ENCODE peak calls at places on chromosomes 13 and 19, in four cellular contexts. One of them, this sample, is unnamed.

GRCh38 chr13:36913463-36913862 is 6.6 kb downstream of the SMAD9 start:
- DNase-seq in endothelial cell of umbilical vein: no peak
- DNase-seq in neural progenitor cell: no peak
- DNase-seq in fibroblast of lung: no peak
- DNase-seq in this sample: no peak

GRCh38 chr19:34838248-34838647 is 65.2 kb upstream of the ZNF599 start:
- DNase-seq in endothelial cell of umbilical vein: peak
- DNase-seq in neural progenitor cell: peak
- DNase-seq in fibroblast of lung: no peak
- DNase-seq in this sample: no peak

GRCh38 chr19:55373993-55374757 is 2.5 kb upstream of the TMEM190 start:
- DNase-seq in endothelial cell of umbilical vein: no peak
- DNase-seq in neural progenitor cell: peak
- DNase-seq in fibroblast of lung: peak
- DNase-seq in this sample: no peak

GRCh38 chr19:51702103-51702753 is 9.1 kb downstream of the SPACA6 start:
- DNase-seq in endothelial cell of umbilical vein: peak
- DNase-seq in neural progenitor cell: peak
- DNase-seq in fibroblast of lung: peak
- DNase-seq in this sample: no peak

GRCh38 chr19:55070755-55071502 is 4.7 kb upstream of the EPS8L1 start:
- DNase-seq in endothelial cell of umbilical vein: no peak
- DNase-seq in neural progenitor cell: no peak
- DNase-seq in fibroblast of lung: peak
- DNase-seq in this sample: no peak

GRCh38 chr13:114078501-114079451 is 53.6 kb downstream of the RASA3 start:
- DNase-seq in endothelial cell of umbilical vein: no peak
- DNase-seq in neural progenitor cell: no peak
- DNase-seq in fibroblast of lung: peak
- DNase-seq in this sample: no peak

GRCh38 chr19:16338470-16339360 is 14.1 kb downstream of the KLF2 start:
- DNase-seq in endothelial cell of umbilical vein: peak
- DNase-seq in neural progenitor cell: no peak
- DNase-seq in fibroblast of lung: peak
- DNase-seq in this sample: peak

GRCh38 chr13:105991622-105992254 is 543.7 kb downstream of the EFNB2 start:
- DNase-seq in endothelial cell of umbilical vein: no peak
- DNase-seq in neural progenitor cell: no peak
- DNase-seq in fibroblast of lung: peak
- DNase-seq in this sample: no peak

GRCh38 chr19:24033962-24034342 is 53.0 kb upstream of the ZNF254 start:
- DNase-seq in endothelial cell of umbilical vein: peak
- DNase-seq in neural progenitor cell: peak
- DNase-seq in fibroblast of lung: peak
- DNase-seq in this sample: peak

GRCh38 chr13:93771782-93772181 is 545.2 kb downstream of the GPC6 start:
- DNase-seq in endothelial cell of umbilical vein: no peak
- DNase-seq in neural progenitor cell: no peak
- DNase-seq in fibroblast of lung: peak
- DNase-seq in this sample: no peak

GRCh38 chr13:25352230-25352629 is 19.5 kb upstream of the ATP8A2 start:
- DNase-seq in endothelial cell of umbilical vein: no peak
- DNase-seq in neural progenitor cell: no peak
- DNase-seq in fibroblast of lung: no peak
- DNase-seq in this sample: no peak

GRCh38 chr19:47097396-47098217 is 16.0 kb downstream of the ZC3H4 start:
- DNase-seq in endothelial cell of umbilical vein: no peak
- DNase-seq in neural progenitor cell: no peak
- DNase-seq in fibroblast of lung: peak
- DNase-seq in this sample: no peak
- H3K27ac ChIP-seq in endothelial cell of umbilical vein: no peak
- H3K27ac ChIP-seq in neural progenitor cell: no peak
- H3K27ac ChIP-seq in fibroblast of lung: peak
- H3K27ac ChIP-seq in this sample: no peak

GRCh38 chr13:20051366-20051765 is 92.8 kb downstream of the ZMYM2 start:
- DNase-seq in endothelial cell of umbilical vein: no peak
- DNase-seq in neural progenitor cell: no peak
- DNase-seq in fibroblast of lung: no peak
- DNase-seq in this sample: no peak
- TF ChIP-seq CTCF in endothelial cell of umbilical vein: no peak
- TF ChIP-seq CTCF in neural progenitor cell: no peak
- TF ChIP-seq CTCF in fibroblast of lung: no peak
- TF ChIP-seq CTCF in this sample: no peak

DNA sequence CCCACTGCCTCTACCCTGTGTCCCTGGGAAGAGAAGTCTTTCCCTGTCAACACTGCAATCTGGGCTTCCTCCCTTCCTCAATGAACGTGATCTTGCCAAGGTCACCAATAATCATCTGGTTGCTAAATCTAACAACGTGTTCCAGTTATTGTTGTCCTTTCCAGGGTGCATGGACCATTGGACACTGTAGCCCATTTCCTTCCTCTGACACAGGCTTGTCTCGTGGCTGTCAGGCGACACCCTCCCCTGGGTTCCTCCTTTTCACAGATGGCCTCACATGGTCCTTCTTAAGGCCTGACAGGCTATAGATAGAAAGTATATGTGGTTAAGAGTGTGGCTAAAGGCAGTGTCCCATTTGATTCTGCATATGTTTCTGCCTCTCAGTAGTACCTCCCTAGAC is 67.7 kb upstream of the STARD13 start:
- DNase-seq in endothelial cell of umbilical vein: no peak
- DNase-seq in neural progenitor cell: no peak
- DNase-seq in fibroblast of lung: no peak
- DNase-seq in this sample: no peak
- H3K4me2 ChIP-seq in endothelial cell of umbilical vein: no peak
- H3K4me2 ChIP-seq in neural progenitor cell: no peak
- H3K4me2 ChIP-seq in fibroblast of lung: no peak
- H3K4me2 ChIP-seq in this sample: no peak

GRCh38 chr13:29386246-29386645 is 209.2 kb downstream of the SLC7A1 start:
- DNase-seq in endothelial cell of umbilical vein: no peak
- DNase-seq in neural progenitor cell: no peak
- DNase-seq in fibroblast of lung: no peak
- DNase-seq in this sample: no peak
- H3K27ac ChIP-seq in endothelial cell of umbilical vein: no peak
- H3K27ac ChIP-seq in neural progenitor cell: no peak
- H3K27ac ChIP-seq in fibroblast of lung: no peak
- H3K27ac ChIP-seq in this sample: no peak

GRCh38 chr19:18287836-18288772 is 6.7 kb upstream of the JUND start:
- DNase-seq in endothelial cell of umbilical vein: no peak
- DNase-seq in neural progenitor cell: peak
- DNase-seq in fibroblast of lung: peak
- DNase-seq in this sample: no peak
- TF ChIP-seq CTCF in endothelial cell of umbilical vein: no peak
- TF ChIP-seq CTCF in neural progenitor cell: peak
- TF ChIP-seq CTCF in fibroblast of lung: no peak
- TF ChIP-seq CTCF in this sample: no peak

GRCh38 chr19:2727640-2727944 is 6.4 kb upstream of the DIRAS1 start:
- DNase-seq in endothelial cell of umbilical vein: no peak
- DNase-seq in neural progenitor cell: no peak
- DNase-seq in fibroblast of lung: no peak
- DNase-seq in this sample: no peak
- H3K4me2 ChIP-seq in endothelial cell of umbilical vein: no peak
- H3K4me2 ChIP-seq in neural progenitor cell: no peak
- H3K4me2 ChIP-seq in fibroblast of lung: no peak
- H3K4me2 ChIP-seq in this sample: no peak